ENCODE peak calls at places on chromosomes 2 and 18, in eight cellular contexts. O, Y, E, D, I, H, V and K are unnamed samples.

GRCh38 chr2:72325592-72326422 is 178.1 kb upstream of the CYP26B1 start:
- DNase-seq in O (peak), Y (peak), E (no peak), D (peak), I (peak), H (peak), V (peak), K (peak)

GRCh38 chr2:218072478-218073024 is 3.5 kb downstream of the RUFY4 start:
- DNase-seq in O (no peak), Y (no peak), E (no peak), D (no peak), I (no peak), H (no peak), V (no peak), K (no peak)

GRCh38 chr18:63155169-63155852 is 164.3 kb downstream of the BCL2 start:
- DNase-seq in O (peak), Y (peak), E (peak), D (no peak), I (peak), H (no peak), V (no peak), K (no peak)

GRCh38 chr2:148653437-148653836 is 8.9 kb downstream of the EPC2 start:
- DNase-seq in O (no peak), Y (no peak), E (no peak), D (no peak), I (peak), H (no peak), V (no peak), K (no peak)

GRCh38 chr18:50559750-50560680 is at the start of gene MAPK4:
- DNase-seq in O (no peak), Y (no peak), E (peak), D (no peak), I (peak), H (no peak), V (no peak), K (peak)

GRCh38 chr2:17879137-17879912 is 858 bp downstream of the KCNS3 start:
- DNase-seq in O (peak), Y (peak), E (peak), D (peak), I (peak), H (peak), V (peak), K (peak)

GRCh38 chr2:16620590-16620989 is 45.0 kb downstream of the CYRIA start:
- DNase-seq in O (no peak), Y (peak), E (no peak), D (no peak), I (no peak), H (no peak), V (no peak), K (no peak)

GRCh38 chr2:99420751-99421299 is 69.0 kb downstream of the REV1 start:
- DNase-seq in O (peak), Y (no peak), E (no peak), D (peak), I (peak), H (no peak), V (peak), K (no peak)

GRCh38 chr2:47405757-47406156 is 2.8 kb downstream of the MSH2 start:
- DNase-seq in O (no peak), Y (no peak), E (no peak), D (no peak), I (no peak), H (no peak), V (no peak), K (no peak)

GRCh38 chr2:141611143-141611571 is 519.7 kb downstream of the LRP1B start:
- DNase-seq in O (peak), Y (peak), E (no peak), D (peak), I (peak), H (no peak), V (no peak), K (no peak)

GRCh38 chr2:42516418-42516817 is 22.6 kb upstream of the KCNG3 start:
- DNase-seq in O (no peak), Y (no peak), E (no peak), D (no peak), I (no peak), H (no peak), V (no peak), K (no peak)

GRCh38 chr2:181812106-181812745 is 79.3 kb upstream of the ITPRID2 start:
- DNase-seq in O (peak), Y (peak), E (no peak), D (no peak), I (peak), H (no peak), V (peak), K (no peak)

GRCh38 chr18:45357681-45358470 is 257.4 kb upstream of the SLC14A2 start:
- DNase-seq in O (peak), Y (peak), E (no peak), D (no peak), I (no peak), H (no peak), V (no peak), K (peak)

GRCh38 chr18:20971886-20972267 is 139.7 kb downstream of the ROCK1 start:
- DNase-seq in O (peak), Y (peak), E (no peak), D (peak), I (peak), H (no peak), V (peak), K (peak)

GRCh38 chr2:196249171-196249570 is 77.8 kb upstream of the STK17B start:
- DNase-seq in O (no peak), Y (no peak), E (no peak), D (no peak), I (no peak), H (peak), V (peak), K (peak)

GRCh38 chr2:189858301-189858700 is 74.1 kb downstream of the PMS1 start:
- DNase-seq in O (no peak), Y (no peak), E (no peak), D (no peak), I (no peak), H (no peak), V (no peak), K (no peak)

GRCh38 chr2:120330946-120331822 is 14.8 kb upstream of the INHBB start:
- DNase-seq in O (no peak), Y (no peak), E (no peak), D (no peak), I (no peak), H (no peak), V (no peak), K (peak)

GRCh38 chr2:97267411-97268074 is 154.6 kb downstream of the ANKRD36 start:
- DNase-seq in O (no peak), Y (peak), E (no peak), D (no peak), I (no peak), H (no peak), V (peak), K (peak)

GRCh38 chr2:219661197-219661954 is 33.9 kb downstream of the SLC4A3 start:
- DNase-seq in O (no peak), Y (peak), E (no peak), D (no peak), I (peak), H (no peak), V (no peak), K (no peak)

GRCh38 chr2:120958623-120959366 is 223.1 kb downstream of the GLI2 start:
- DNase-seq in O (no peak), Y (no peak), E (no peak), D (no peak), I (peak), H (no peak), V (no peak), K (no peak)

GRCh38 chr2:207848545-207848928 is 78.8 kb upstream of the FZD5 start:
- DNase-seq in O (no peak), Y (no peak), E (no peak), D (no peak), I (no peak), H (no peak), V (no peak), K (no peak)